ENCODE peak calls at places on chromosomes 4 and X, in seven cellular contexts. Q is activated naive CD8-positive, alpha-beta T cell treated with anti-CD3 and anti-CD28 coated beads for 36 hours; E is right cardiac atrium; P is T-helper 2 cell; J is iris pigment epithelial cell; W is NCI-H748 treated with DMSO at 0.1 percent for 48 hours; T is left colon. H is an unnamed sample.

GRCh38 chr4:102761478-102761790 is 666 bp upstream of the MANBA start:
- DNase-seq in P (no peak), E (no peak), T (no peak), W (no peak), Q (no peak), J (peak), H (peak)

GRCh38 chr4:120755864-120756263 is 166.7 kb downstream of the PRDM5 start:
- DNase-seq in E (no peak), J (no peak), P (no peak), W (no peak), Q (no peak), T (no peak), H (no peak)

GRCh38 chrX:48540480-48540879 is 966 bp downstream of the TBC1D25 start:
- DNase-seq in W (no peak), T (no peak), P (no peak), Q (no peak), E (no peak), J (no peak), H (no peak)

GRCh38 chr4:111744847-111745246 is 400.4 kb upstream of the FAM241A start:
- DNase-seq in J (no peak), P (no peak), Q (no peak), E (no peak), T (no peak), W (no peak), H (no peak)

GRCh38 chr4:135269125-135269772 is 1067.7 kb upstream of the PABPC4L start:
- DNase-seq in P (no peak), Q (no peak), W (no peak), J (no peak), T (no peak), E (no peak), H (no peak)

GRCh38 chr4:52545099-52546069 is 113.7 kb downstream of the USP46 start:
- DNase-seq in W (peak), E (peak), Q (peak), P (peak), T (peak), J (peak), H (peak)

GRCh38 chrX:1202251-1202650 is 10.2 kb downstream of the CRLF2 start:
- DNase-seq in J (no peak), W (no peak), P (no peak), Q (no peak), E (no peak), T (no peak), H (no peak)

GRCh38 chrX:53089224-53089842 is 4.6 kb upstream of the KANTR start:
- DNase-seq in P (peak), Q (no peak), T (peak), E (no peak), J (peak), W (peak), H (peak)

GRCh38 chr4:129526812-129527211 is 430.9 kb downstream of the C4orf33 start:
- DNase-seq in W (no peak), J (no peak), P (no peak), T (no peak), Q (no peak), E (no peak), H (no peak)

GRCh38 chr4:113101669-113102068 is 52.2 kb downstream of the ANK2 start:
- DNase-seq in E (no peak), J (peak), T (no peak), P (no peak), Q (no peak), W (no peak), H (no peak)

H was measured in activated CD8-positive, alpha-beta T cell treated with anti-CD3 and anti-CD28 coated beads for 36 hours.